ENCODE peak calls at places on chromosomes 16 and 17, in nine cellular contexts. M is psoas muscle; J is stomach; E is A549; Z is effector memory CD4-positive, alpha-beta T cell; C is neural progenitor cell; X is HCT116; S is CD4-positive, CD25-positive, alpha-beta regulatory T cell; G is AG04450. V is an unnamed sample.

GRCh38 chr17:66540131-66540781 is 237.8 kb downstream of the PRKCA start:
- DNase-seq in J (no peak), Z (no peak), E (no peak), C (peak), G (peak), S (no peak), M (no peak), X (no peak), V (peak)

GRCh38 chr16:11029948-11030347 is 85.6 kb downstream of the CLEC16A start:
- DNase-seq in X (no peak), S (no peak), C (no peak), J (no peak), G (peak), E (no peak), M (no peak), Z (no peak), V (no peak)

GRCh38 chr16:4777339-4778049 is 10.5 kb upstream of the ZNF500 start:
- DNase-seq in C (no peak), X (no peak), G (no peak), S (no peak), J (no peak), E (no peak), Z (no peak), M (no peak), V (no peak)

GRCh38 chr17:15457723-15458094 is 9.7 kb downstream of the CDRT4 start:
- DNase-seq in G (no peak), Z (no peak), J (no peak), M (peak), S (no peak), C (no peak), X (no peak), E (no peak), V (peak)

GRCh38 chr16:86576591-86577313 is 1.6 kb upstream of the FOXL1 start:
- DNase-seq in G (peak), X (no peak), Z (no peak), E (no peak), C (no peak), S (no peak), J (no peak), M (no peak), V (no peak)

GRCh38 chr16:84606081-84606875 is 11.6 kb downstream of the COTL1 start:
- DNase-seq in E (no peak), J (no peak), G (no peak), M (no peak), C (no peak), X (no peak), S (peak), Z (no peak), V (no peak)

GRCh38 chr17:37481001-37481665 is 8.6 kb upstream of the DUSP14 start:
- DNase-seq in E (no peak), S (no peak), J (no peak), C (no peak), M (no peak), G (no peak), Z (no peak), X (no peak), V (no peak)

GRCh38 chr16:72043058-72043457 is 11.2 kb upstream of the HP start:
- DNase-seq in Z (no peak), J (no peak), G (no peak), X (no peak), S (no peak), M (no peak), C (no peak), E (no peak), V (no peak)

GRCh38 chr17:71878998-71879397 is 241.8 kb upstream of the SOX9 start:
- DNase-seq in X (no peak), E (no peak), G (no peak), C (no peak), M (no peak), Z (no peak), J (no peak), S (no peak), V (no peak)

GRCh38 chr16:30030841-30031413 is at the start of gene TLCD3B:
- DNase-seq in J (no peak), Z (no peak), X (no peak), E (no peak), G (no peak), S (no peak), M (no peak), C (peak), V (peak)

GRCh38 chr16:322476-323143 is 29.9 kb downstream of the AXIN1 start:
- DNase-seq in E (no peak), C (no peak), J (no peak), G (no peak), M (no peak), S (no peak), X (no peak), Z (no peak), V (no peak)

GRCh38 chr17:50133028-50133768 is 3.2 kb upstream of the SAMD14 start:
- DNase-seq in C (no peak), E (peak), M (peak), G (no peak), J (no peak), Z (no peak), S (no peak), X (no peak), V (no peak)

GRCh38 chr16:79294568-79294967 is 306.0 kb downstream of the MAF start:
- DNase-seq in J (no peak), G (no peak), S (no peak), X (no peak), M (no peak), Z (no peak), E (no peak), C (no peak), V (no peak)

GRCh38 chr17:72616457-72616856 is 476.0 kb downstream of the SLC39A11 start:
- DNase-seq in X (no peak), G (no peak), J (no peak), E (no peak), M (no peak), Z (no peak), C (peak), S (no peak), V (no peak)

GRCh38 chr17:6290488-6291196 is 144.3 kb downstream of the AIPL1 start:
- DNase-seq in C (no peak), E (no peak), S (no peak), M (no peak), G (no peak), J (no peak), Z (no peak), X (no peak), V (no peak)

GRCh38 chr17:43667506-43668438 is 6.0 kb upstream of the MEOX1 start:
- DNase-seq in X (no peak), M (no peak), E (no peak), G (no peak), C (no peak), J (no peak), S (no peak), Z (no peak), V (no peak)

GRCh38 chr17:40515491-40516041 is 14.1 kb upstream of the TNS4 start:
- DNase-seq in M (no peak), X (no peak), C (no peak), E (no peak), Z (peak), G (no peak), S (no peak), J (no peak), V (no peak)

GRCh38 chr17:67481808-67482207 is 104.7 kb downstream of the PITPNC1 start:
- DNase-seq in M (no peak), C (no peak), G (no peak), S (no peak), X (no peak), Z (no peak), E (no peak), J (no peak), V (no peak)

GRCh38 chr16:30113031-30113710 is at the start of gene GDPD3:
- DNase-seq in X (no peak), M (no peak), C (peak), G (no peak), J (peak), E (no peak), S (no peak), Z (no peak), V (no peak)

GRCh38 chr16:23408242-23409201 is 44.5 kb downstream of the COG7 start:
- DNase-seq in E (peak), X (no peak), M (peak), S (no peak), J (no peak), C (peak), Z (no peak), G (no peak), V (no peak)

GRCh38 chr17:71057448-71057847 is 888.1 kb downstream of the KCNJ2 start:
- DNase-seq in X (no peak), S (no peak), C (no peak), M (no peak), J (no peak), Z (no peak), E (no peak), G (no peak), V (no peak)

GRCh38 chr16:2340564-2341455 is at the start of gene ABCA3:
- DNase-seq in Z (peak), X (peak), E (peak), G (peak), S (peak), J (peak), M (peak), C (peak), V (peak)

GRCh38 chr16:77289331-77289809 is 90.2 kb downstream of the SYCE1L start:
- DNase-seq in G (no peak), Z (no peak), C (no peak), J (no peak), S (no peak), M (no peak), E (peak), X (no peak), V (no peak)

GRCh38 chr16:56667581-56668571 is at the start of gene MT1G:
- DNase-seq in Z (no peak), X (no peak), C (no peak), S (no peak), E (no peak), M (peak), J (peak), G (no peak), V (no peak)

GRCh38 chr17:38569701-38570512 is 35.8 kb downstream of the SRCIN1 start:
- DNase-seq in J (no peak), Z (no peak), E (no peak), G (no peak), X (no peak), C (no peak), S (no peak), M (no peak), V (no peak)

GRCh38 chr17:38566666-38567031 is 39.1 kb downstream of the SRCIN1 start:
- DNase-seq in M (no peak), S (no peak), X (no peak), J (no peak), G (no peak), Z (no peak), C (no peak), E (no peak), V (no peak)

GRCh38 chr17:38567350-38567749 is 38.4 kb downstream of the SRCIN1 start:
- DNase-seq in G (no peak), S (no peak), X (no peak), E (no peak), Z (no peak), J (no peak), C (no peak), M (no peak), V (no peak)

GRCh38 chr17:38568274-38568673 is 37.5 kb downstream of the SRCIN1 start:
- DNase-seq in E (no peak), X (no peak), M (no peak), Z (no peak), G (no peak), C (peak), J (no peak), S (no peak), V (no peak)

DNA sequence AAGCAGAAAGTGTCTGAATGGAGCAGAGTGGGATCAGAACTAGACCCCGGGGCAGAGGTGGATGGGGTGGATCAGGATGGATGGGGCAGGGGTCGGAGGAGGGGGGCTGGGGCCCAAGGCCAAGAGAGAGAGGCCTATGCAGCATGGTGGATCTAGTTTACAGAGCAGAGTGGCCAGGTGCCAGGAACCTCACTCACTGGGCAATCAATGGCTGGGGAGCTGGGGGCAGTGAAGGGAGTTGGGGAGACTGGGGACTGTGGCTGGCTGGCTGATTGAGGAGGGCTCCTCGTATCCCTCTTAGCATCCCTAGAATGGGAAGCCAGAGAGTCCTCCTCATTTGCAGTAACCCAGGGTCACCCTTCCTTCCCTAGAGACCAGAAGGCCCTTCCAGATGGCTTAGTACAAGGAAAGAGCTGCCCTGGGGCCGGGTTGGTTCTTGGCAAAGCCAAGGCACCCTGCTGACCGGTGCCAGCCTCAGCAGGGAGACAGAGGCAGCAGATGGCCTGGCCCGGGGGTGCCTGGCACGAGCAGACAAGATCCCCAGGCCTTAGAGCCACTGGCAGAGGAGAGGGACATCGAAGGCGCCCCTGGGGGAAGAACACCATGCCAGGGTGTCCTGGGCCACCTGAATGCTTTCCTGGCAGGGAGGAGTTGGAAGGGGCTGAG is 36.8 kb downstream of the SRCIN1 start:
- DNase-seq in E (no peak), G (no peak), J (no peak), S (no peak), Z (no peak), C (no peak), X (no peak), M (no peak), V (peak)
- H3K27ac ChIP-seq in E (no peak), G (no peak), J (no peak), S (no peak), Z (no peak), C (no peak), X (no peak), M (no peak), V (peak)

GRCh38 chr17:29181226-29181625 is 1.0 kb upstream of the MYO18A start:
- DNase-seq in Z (no peak), M (no peak), G (no peak), C (no peak), X (no peak), S (no peak), E (no peak), J (no peak), V (no peak)
- H3K27ac ChIP-seq in Z (no peak), M (no peak), G (no peak), C (no peak), X (peak), S (no peak), E (peak), J (peak), V (peak)

GRCh38 chr17:53466733-53467132 is 356.0 kb upstream of the KIF2B start:
- DNase-seq in Z (no peak), G (no peak), X (no peak), M (no peak), C (no peak), S (no peak), E (no peak), J (no peak), V (no peak)
- H3K27ac ChIP-seq in Z (no peak), G (no peak), X (no peak), M (no peak), C (no peak), S (no peak), E (no peak), J (no peak), V (no peak)

GRCh38 chr17:2023256-2023655 is 1.9 kb downstream of the RTN4RL1 start:
- DNase-seq in Z (no peak), J (no peak), G (no peak), E (no peak), C (no peak), X (no peak), M (peak), S (no peak), V (no peak)

GRCh38 chr17:2023692-2024571 is 1.2 kb downstream of the RTN4RL1 start:
- DNase-seq in G (no peak), M (peak), Z (peak), X (peak), S (peak), E (peak), C (peak), J (no peak), V (no peak)

GRCh38 chr17:2025622-2026309 is 632 bp upstream of the RTN4RL1 start:
- DNase-seq in Z (no peak), X (no peak), G (no peak), M (peak), E (peak), C (peak), J (peak), S (no peak), V (peak)

GRCh38 chr17:2025220-2025621 is at the start of gene RTN4RL1:
- DNase-seq in J (peak), C (peak), G (no peak), E (peak), M (peak), S (peak), X (peak), Z (peak), V (peak)

GRCh38 chr17:2024572-2025219 is 438 bp downstream of the RTN4RL1 start:
- DNase-seq in Z (no peak), E (peak), C (no peak), G (no peak), M (peak), J (no peak), S (no peak), X (no peak), V (no peak)
- H3K27ac ChIP-seq in Z (no peak), E (peak), C (no peak), G (no peak), M (peak), J (peak), S (no peak), X (peak), V (no peak)

GRCh38 chr17:63442074-63442473 is 4.0 kb downstream of the CYB561 start:
- DNase-seq in X (no peak), E (no peak), G (no peak), J (no peak), S (no peak), Z (no peak), C (no peak), M (no peak), V (no peak)
- H3K27ac ChIP-seq in X (no peak), E (no peak), G (no peak), J (no peak), S (no peak), Z (no peak), C (no peak), M (no peak), V (no peak)

V was measured in caudate nucleus.